ENCODE peak calls at places on chromosomes 7 and 10, in ten cellular contexts. Z is activated CD4-positive, alpha-beta T cell treated with anti-CD3 and anti-CD28 coated beads, Interleukin-2, amount 10 ng/mL, durations not matched to agents 7 days and 5 days; B is lung microvascular endothelial cell; X is stimulated activated CD4-positive, alpha-beta T cell treated with anti-CD3 and anti-CD28 coated beads, Interleukin-15, amount 100 ng/mL, for 24 hours; D is upper lobe of right lung; W is midbrain; R is SW480; C is neural crest cell; T is small intestine; V is progenitor cell of endocrine pancreas. I is an unnamed sample.
A peak's percentile ranks its signal among the peaks of the same experiment; 100 is the strongest.

GRCh38 chr7:106110238-106110560 is 1.9 kb downstream of the SYPL1 start:
- DNase-seq in Z (no peak), B (peak; percentile 16), X (no peak), D (no peak), W (no peak), R (no peak), C (no peak), T (peak; percentile 26), V (no peak), I (no peak)

GRCh38 chr7:90383879-90384278 is 19.4 kb upstream of the CLDN12 start:
- DNase-seq in Z (no peak), B (peak; percentile 83), X (no peak), D (no peak), W (no peak), R (no peak), C (no peak), T (no peak), V (no peak), I (no peak)

GRCh38 chr10:11205026-11205772 is 187.5 kb downstream of the CELF2 start:
- DNase-seq in Z (no peak), B (peak; percentile 3), X (peak; percentile 48), D (no peak), W (no peak), R (no peak), C (no peak), T (no peak), V (no peak), I (no peak)

GRCh38 chr7:38731195-38731594 is 100.0 kb upstream of the AMPH start:
- DNase-seq in Z (no peak), B (no peak), X (no peak), D (no peak), W (no peak), R (no peak), C (no peak), T (no peak), V (no peak), I (no peak)

GRCh38 chr10:132509506-132510173 is 27.9 kb upstream of the INPP5A start:
- DNase-seq in Z (no peak), B (no peak), X (no peak), D (no peak), W (no peak), R (no peak), C (no peak), T (no peak), V (no peak), I (no peak)

GRCh38 chr10:123512881-123513822 is 153.0 kb upstream of the GPR26 start:
- DNase-seq in Z (no peak), B (no peak), X (no peak), D (no peak), W (no peak), R (no peak), C (no peak), T (peak; percentile 3), V (no peak), I (no peak)

GRCh38 chr7:155069992-155070827 is at the start of gene HTR5A:
- DNase-seq in Z (peak; percentile 85), B (peak; percentile 93), X (peak; percentile 85), D (peak; percentile 92), W (peak; percentile 59), R (peak; percentile 42), C (peak; percentile 93), T (peak; percentile 61), V (peak; percentile 94), I (peak; percentile 88)

GRCh38 chr7:121001932-121002754 is 13.6 kb downstream of the CPED1 start:
- DNase-seq in Z (no peak), B (no peak), X (no peak), D (no peak), W (no peak), R (no peak), C (no peak), T (no peak), V (no peak), I (no peak)

GRCh38 chr10:68153473-68154210 is 44.4 kb downstream of the MYPN start:
- DNase-seq in Z (no peak), B (peak; percentile 96), X (peak; percentile 4), D (no peak), W (no peak), R (peak; percentile 99), C (no peak), T (peak; percentile 94), V (peak; percentile 15), I (no peak)

GRCh38 chr7:5704534-5704922 is 76.9 kb downstream of the RNF216 start:
- DNase-seq in Z (peak; percentile 83), B (peak; percentile 83), X (peak; percentile 78), D (peak; percentile 70), W (peak; percentile 92), R (peak; percentile 74), C (peak; percentile 70), T (peak; percentile 75), V (peak; percentile 49), I (peak; percentile 84)

GRCh38 chr7:20012100-20012499 is 205.1 kb downstream of the MACC1 start:
- DNase-seq in Z (no peak), B (no peak), X (no peak), D (no peak), W (no peak), R (no peak), C (no peak), T (no peak), V (no peak), I (no peak)

GRCh38 chr10:62388328-62388727 is 14.2 kb downstream of the ZNF365 start:
- DNase-seq in Z (no peak), B (no peak), X (peak; percentile 14), D (no peak), W (peak; percentile 23), R (no peak), C (no peak), T (no peak), V (no peak), I (no peak)

GRCh38 chr7:12635830-12636229 is 51.6 kb upstream of the ARL4A start:
- DNase-seq in Z (peak; percentile 42), B (peak; percentile 41), X (no peak), D (no peak), W (no peak), R (no peak), C (no peak), T (peak; percentile 63), V (no peak), I (no peak)

GRCh38 chr7:29342761-29343160 is 148.2 kb downstream of the CHN2 start:
- DNase-seq in Z (no peak), B (no peak), X (no peak), D (no peak), W (no peak), R (no peak), C (no peak), T (no peak), V (no peak), I (no peak)

GRCh38 chr7:150388709-150389531 is 9.8 kb downstream of the ZNF775 start:
- DNase-seq in Z (no peak), B (no peak), X (no peak), D (peak; percentile 91), W (peak; percentile 86), R (no peak), C (no peak), T (peak; percentile 51), V (no peak), I (no peak)

I was measured in activated T-cell treated with anti-CD3 and anti-CD28 coated beads, Interleukin-2, amount 50 U/mL, for 48 hours.